ENCODE peak calls at places on chromosomes 7 and 10, in seven cellular contexts. One of them, this sample, is unnamed.

GRCh38 chr10:46028584-46029570 is 1.5 kb downstream of the NCOA4 start:
- DNase-seq in AG09319: no peak
- DNase-seq in Kasumi-1: peak
- DNase-seq in activated effector memory CD4-positive, alpha-beta T cell treated with anti-CD3 and anti-CD28 coated beads, Interleukin-2, amount 50 U/mL, for 16 hours: no peak
- DNase-seq in iris pigment epithelial cell: peak
- DNase-seq in naive thymus-derived CD8-positive, alpha-beta T cell: no peak
- DNase-seq in ovary: no peak
- DNase-seq in this sample: peak

GRCh38 chr10:69418052-69418752 is 1.5 kb upstream of the TACR2 start:
- DNase-seq in AG09319: no peak
- DNase-seq in ovary: no peak
- DNase-seq in activated effector memory CD4-positive, alpha-beta T cell treated with anti-CD3 and anti-CD28 coated beads, Interleukin-2, amount 50 U/mL, for 16 hours: no peak
- DNase-seq in Kasumi-1: no peak
- DNase-seq in naive thymus-derived CD8-positive, alpha-beta T cell: no peak
- DNase-seq in iris pigment epithelial cell: no peak
- DNase-seq in this sample: no peak

GRCh38 chr7:468681-469590 is 50.7 kb downstream of the PDGFA start:
- DNase-seq in Kasumi-1: peak
- DNase-seq in iris pigment epithelial cell: peak
- DNase-seq in naive thymus-derived CD8-positive, alpha-beta T cell: no peak
- DNase-seq in ovary: peak
- DNase-seq in activated effector memory CD4-positive, alpha-beta T cell treated with anti-CD3 and anti-CD28 coated beads, Interleukin-2, amount 50 U/mL, for 16 hours: peak
- DNase-seq in AG09319: no peak
- DNase-seq in this sample: peak

GRCh38 chr10:114694735-114695134 is 36.7 kb upstream of the ABLIM1 start:
- DNase-seq in Kasumi-1: peak
- DNase-seq in AG09319: no peak
- DNase-seq in naive thymus-derived CD8-positive, alpha-beta T cell: no peak
- DNase-seq in ovary: no peak
- DNase-seq in iris pigment epithelial cell: peak
- DNase-seq in activated effector memory CD4-positive, alpha-beta T cell treated with anti-CD3 and anti-CD28 coated beads, Interleukin-2, amount 50 U/mL, for 16 hours: peak
- DNase-seq in this sample: no peak

GRCh38 chr7:6446977-6447588 is 671 bp downstream of the DAGLB start:
- DNase-seq in activated effector memory CD4-positive, alpha-beta T cell treated with anti-CD3 and anti-CD28 coated beads, Interleukin-2, amount 50 U/mL, for 16 hours: peak
- DNase-seq in iris pigment epithelial cell: peak
- DNase-seq in AG09319: peak
- DNase-seq in Kasumi-1: peak
- DNase-seq in naive thymus-derived CD8-positive, alpha-beta T cell: no peak
- DNase-seq in ovary: peak
- DNase-seq in this sample: peak

GRCh38 chr10:29740981-29741545 is 106.3 kb upstream of the SVIL start:
- DNase-seq in naive thymus-derived CD8-positive, alpha-beta T cell: no peak
- DNase-seq in ovary: no peak
- DNase-seq in iris pigment epithelial cell: no peak
- DNase-seq in activated effector memory CD4-positive, alpha-beta T cell treated with anti-CD3 and anti-CD28 coated beads, Interleukin-2, amount 50 U/mL, for 16 hours: no peak
- DNase-seq in Kasumi-1: no peak
- DNase-seq in AG09319: no peak
- DNase-seq in this sample: no peak

GRCh38 chr7:73536479-73536878 is 14.4 kb upstream of the BAZ1B start:
- DNase-seq in activated effector memory CD4-positive, alpha-beta T cell treated with anti-CD3 and anti-CD28 coated beads, Interleukin-2, amount 50 U/mL, for 16 hours: no peak
- DNase-seq in Kasumi-1: no peak
- DNase-seq in naive thymus-derived CD8-positive, alpha-beta T cell: no peak
- DNase-seq in iris pigment epithelial cell: no peak
- DNase-seq in AG09319: no peak
- DNase-seq in ovary: no peak
- DNase-seq in this sample: no peak

GRCh38 chr7:1388021-1388704 is 71.1 kb downstream of the MICALL2 start:
- DNase-seq in AG09319: no peak
- DNase-seq in ovary: no peak
- DNase-seq in Kasumi-1: no peak
- DNase-seq in iris pigment epithelial cell: no peak
- DNase-seq in activated effector memory CD4-positive, alpha-beta T cell treated with anti-CD3 and anti-CD28 coated beads, Interleukin-2, amount 50 U/mL, for 16 hours: no peak
- DNase-seq in naive thymus-derived CD8-positive, alpha-beta T cell: no peak
- DNase-seq in this sample: no peak

GRCh38 chr10:3772349-3773222 is 12.4 kb downstream of the KLF6 start:
- DNase-seq in ovary: no peak
- DNase-seq in iris pigment epithelial cell: peak
- DNase-seq in AG09319: no peak
- DNase-seq in activated effector memory CD4-positive, alpha-beta T cell treated with anti-CD3 and anti-CD28 coated beads, Interleukin-2, amount 50 U/mL, for 16 hours: no peak
- DNase-seq in naive thymus-derived CD8-positive, alpha-beta T cell: no peak
- DNase-seq in Kasumi-1: no peak
- DNase-seq in this sample: no peak

GRCh38 chr10:21364196-21365114 is 161.0 kb downstream of the SKIDA1 start:
- DNase-seq in AG09319: peak
- DNase-seq in activated effector memory CD4-positive, alpha-beta T cell treated with anti-CD3 and anti-CD28 coated beads, Interleukin-2, amount 50 U/mL, for 16 hours: no peak
- DNase-seq in ovary: peak
- DNase-seq in iris pigment epithelial cell: peak
- DNase-seq in Kasumi-1: no peak
- DNase-seq in naive thymus-derived CD8-positive, alpha-beta T cell: no peak
- DNase-seq in this sample: no peak

GRCh38 chr7:138886501-138886917 is 88.5 kb upstream of the ATP6V0A4 start:
- DNase-seq in ovary: no peak
- DNase-seq in iris pigment epithelial cell: peak
- DNase-seq in Kasumi-1: peak
- DNase-seq in AG09319: peak
- DNase-seq in naive thymus-derived CD8-positive, alpha-beta T cell: no peak
- DNase-seq in activated effector memory CD4-positive, alpha-beta T cell treated with anti-CD3 and anti-CD28 coated beads, Interleukin-2, amount 50 U/mL, for 16 hours: no peak
- DNase-seq in this sample: peak

GRCh38 chr7:155166108-155166507 is 96.0 kb downstream of the HTR5A start:
- DNase-seq in activated effector memory CD4-positive, alpha-beta T cell treated with anti-CD3 and anti-CD28 coated beads, Interleukin-2, amount 50 U/mL, for 16 hours: peak
- DNase-seq in iris pigment epithelial cell: no peak
- DNase-seq in Kasumi-1: no peak
- DNase-seq in naive thymus-derived CD8-positive, alpha-beta T cell: no peak
- DNase-seq in ovary: no peak
- DNase-seq in AG09319: no peak
- DNase-seq in this sample: no peak

GRCh38 chr7:158649279-158649678 is 55.3 kb downstream of the NCAPG2 start:
- DNase-seq in activated effector memory CD4-positive, alpha-beta T cell treated with anti-CD3 and anti-CD28 coated beads, Interleukin-2, amount 50 U/mL, for 16 hours: no peak
- DNase-seq in naive thymus-derived CD8-positive, alpha-beta T cell: no peak
- DNase-seq in AG09319: peak
- DNase-seq in ovary: no peak
- DNase-seq in iris pigment epithelial cell: peak
- DNase-seq in Kasumi-1: no peak
- DNase-seq in this sample: no peak

GRCh38 chr10:60222060-60222459 is 167.6 kb downstream of the ANK3 start:
- DNase-seq in iris pigment epithelial cell: no peak
- DNase-seq in AG09319: no peak
- DNase-seq in activated effector memory CD4-positive, alpha-beta T cell treated with anti-CD3 and anti-CD28 coated beads, Interleukin-2, amount 50 U/mL, for 16 hours: no peak
- DNase-seq in Kasumi-1: no peak
- DNase-seq in ovary: no peak
- DNase-seq in naive thymus-derived CD8-positive, alpha-beta T cell: no peak
- DNase-seq in this sample: no peak

GRCh38 chr10:96427291-96427690 is 68.5 kb upstream of the OPALIN start:
- DNase-seq in iris pigment epithelial cell: no peak
- DNase-seq in Kasumi-1: no peak
- DNase-seq in activated effector memory CD4-positive, alpha-beta T cell treated with anti-CD3 and anti-CD28 coated beads, Interleukin-2, amount 50 U/mL, for 16 hours: no peak
- DNase-seq in naive thymus-derived CD8-positive, alpha-beta T cell: no peak
- DNase-seq in ovary: no peak
- DNase-seq in AG09319: no peak
- DNase-seq in this sample: no peak

GRCh38 chr10:30391266-30391665 is 42.2 kb upstream of the MTPAP start:
- DNase-seq in ovary: no peak
- DNase-seq in Kasumi-1: no peak
- DNase-seq in iris pigment epithelial cell: no peak
- DNase-seq in naive thymus-derived CD8-positive, alpha-beta T cell: no peak
- DNase-seq in AG09319: no peak
- DNase-seq in activated effector memory CD4-positive, alpha-beta T cell treated with anti-CD3 and anti-CD28 coated beads, Interleukin-2, amount 50 U/mL, for 16 hours: no peak
- DNase-seq in this sample: no peak

GRCh38 chr7:45416846-45417245 is 157.3 kb upstream of the ADCY1 start:
- DNase-seq in ovary: no peak
- DNase-seq in AG09319: no peak
- DNase-seq in naive thymus-derived CD8-positive, alpha-beta T cell: no peak
- DNase-seq in iris pigment epithelial cell: no peak
- DNase-seq in activated effector memory CD4-positive, alpha-beta T cell treated with anti-CD3 and anti-CD28 coated beads, Interleukin-2, amount 50 U/mL, for 16 hours: no peak
- DNase-seq in Kasumi-1: no peak
- DNase-seq in this sample: no peak

GRCh38 chr7:3408814-3409595 is 108.0 kb downstream of the SDK1 start:
- DNase-seq in ovary: no peak
- DNase-seq in AG09319: no peak
- DNase-seq in naive thymus-derived CD8-positive, alpha-beta T cell: no peak
- DNase-seq in Kasumi-1: no peak
- DNase-seq in activated effector memory CD4-positive, alpha-beta T cell treated with anti-CD3 and anti-CD28 coated beads, Interleukin-2, amount 50 U/mL, for 16 hours: no peak
- DNase-seq in iris pigment epithelial cell: peak
- DNase-seq in this sample: no peak

GRCh38 chr7:46191776-46192175 is 270.7 kb upstream of the IGFBP3 start:
- DNase-seq in AG09319: no peak
- DNase-seq in activated effector memory CD4-positive, alpha-beta T cell treated with anti-CD3 and anti-CD28 coated beads, Interleukin-2, amount 50 U/mL, for 16 hours: no peak
- DNase-seq in iris pigment epithelial cell: peak
- DNase-seq in ovary: no peak
- DNase-seq in Kasumi-1: no peak
- DNase-seq in naive thymus-derived CD8-positive, alpha-beta T cell: no peak
- DNase-seq in this sample: no peak

GRCh38 chr10:102611514-102612095 is 32.7 kb upstream of the TRIM8 start:
- DNase-seq in activated effector memory CD4-positive, alpha-beta T cell treated with anti-CD3 and anti-CD28 coated beads, Interleukin-2, amount 50 U/mL, for 16 hours: no peak
- DNase-seq in iris pigment epithelial cell: peak
- DNase-seq in ovary: no peak
- DNase-seq in Kasumi-1: no peak
- DNase-seq in AG09319: no peak
- DNase-seq in naive thymus-derived CD8-positive, alpha-beta T cell: no peak
- DNase-seq in this sample: no peak

GRCh38 chr10:126674741-126675515 is 4.4 kb upstream of the C10orf90 start:
- DNase-seq in ovary: no peak
- DNase-seq in iris pigment epithelial cell: no peak
- DNase-seq in Kasumi-1: no peak
- DNase-seq in naive thymus-derived CD8-positive, alpha-beta T cell: no peak
- DNase-seq in activated effector memory CD4-positive, alpha-beta T cell treated with anti-CD3 and anti-CD28 coated beads, Interleukin-2, amount 50 U/mL, for 16 hours: no peak
- DNase-seq in AG09319: no peak
- DNase-seq in this sample: no peak

GRCh38 chr10:119346063-119346835 is 138.9 kb downstream of the GRK5 start:
- DNase-seq in AG09319: no peak
- DNase-seq in Kasumi-1: no peak
- DNase-seq in naive thymus-derived CD8-positive, alpha-beta T cell: no peak
- DNase-seq in activated effector memory CD4-positive, alpha-beta T cell treated with anti-CD3 and anti-CD28 coated beads, Interleukin-2, amount 50 U/mL, for 16 hours: no peak
- DNase-seq in ovary: no peak
- DNase-seq in iris pigment epithelial cell: no peak
- DNase-seq in this sample: no peak

GRCh38 chr7:138837627-138838026 is 39.6 kb upstream of the ATP6V0A4 start:
- DNase-seq in naive thymus-derived CD8-positive, alpha-beta T cell: no peak
- DNase-seq in AG09319: no peak
- DNase-seq in ovary: peak
- DNase-seq in iris pigment epithelial cell: no peak
- DNase-seq in Kasumi-1: no peak
- DNase-seq in activated effector memory CD4-positive, alpha-beta T cell treated with anti-CD3 and anti-CD28 coated beads, Interleukin-2, amount 50 U/mL, for 16 hours: no peak
- DNase-seq in this sample: no peak

GRCh38 chr10:72727128-72727527 is 35.2 kb downstream of the MCU start:
- DNase-seq in activated effector memory CD4-positive, alpha-beta T cell treated with anti-CD3 and anti-CD28 coated beads, Interleukin-2, amount 50 U/mL, for 16 hours: no peak
- DNase-seq in naive thymus-derived CD8-positive, alpha-beta T cell: no peak
- DNase-seq in ovary: no peak
- DNase-seq in iris pigment epithelial cell: peak
- DNase-seq in AG09319: no peak
- DNase-seq in Kasumi-1: no peak
- DNase-seq in this sample: no peak

GRCh38 chr10:70053896-70054641 is 1.4 kb downstream of the MACROH2A2 start:
- DNase-seq in activated effector memory CD4-positive, alpha-beta T cell treated with anti-CD3 and anti-CD28 coated beads, Interleukin-2, amount 50 U/mL, for 16 hours: no peak
- DNase-seq in naive thymus-derived CD8-positive, alpha-beta T cell: no peak
- DNase-seq in Kasumi-1: no peak
- DNase-seq in iris pigment epithelial cell: no peak
- DNase-seq in AG09319: no peak
- DNase-seq in ovary: peak
- DNase-seq in this sample: peak

GRCh38 chr7:134422646-134423045 is 36.3 kb downstream of the AKR1B1 start:
- DNase-seq in activated effector memory CD4-positive, alpha-beta T cell treated with anti-CD3 and anti-CD28 coated beads, Interleukin-2, amount 50 U/mL, for 16 hours: no peak
- DNase-seq in ovary: no peak
- DNase-seq in AG09319: no peak
- DNase-seq in naive thymus-derived CD8-positive, alpha-beta T cell: no peak
- DNase-seq in Kasumi-1: no peak
- DNase-seq in iris pigment epithelial cell: no peak
- DNase-seq in this sample: no peak

GRCh38 chr7:51213618-51214017 is 103.0 kb downstream of the COBL start:
- DNase-seq in activated effector memory CD4-positive, alpha-beta T cell treated with anti-CD3 and anti-CD28 coated beads, Interleukin-2, amount 50 U/mL, for 16 hours: no peak
- DNase-seq in Kasumi-1: no peak
- DNase-seq in naive thymus-derived CD8-positive, alpha-beta T cell: no peak
- DNase-seq in AG09319: no peak
- DNase-seq in ovary: no peak
- DNase-seq in iris pigment epithelial cell: no peak
- DNase-seq in this sample: no peak